ENCODE peak calls at places on chromosomes 11 and 22, in four cellular contexts. B, P, G and T are unnamed samples.

GRCh38 chr11:120307476-120307875 is 17.6 kb upstream of the TLCD5 start:
- DNase-seq in B (no peak), P (no peak), G (no peak), T (no peak)

GRCh38 chr22:27439131-27439530 is 362.4 kb downstream of the MN1 start:
- DNase-seq in B (no peak), P (no peak), G (no peak), T (no peak)

GRCh38 chr22:24072361-24072760 is 61.3 kb downstream of the CABIN1 start:
- DNase-seq in B (no peak), P (no peak), G (no peak), T (no peak)

GRCh38 chr11:115226556-115226955 is 277.7 kb downstream of the CADM1 start:
- DNase-seq in B (no peak), P (peak), G (no peak), T (peak)

GRCh38 chr11:19087658-19088057 is 27.1 kb upstream of the MRGPRX2 start:
- DNase-seq in B (no peak), P (no peak), G (no peak), T (peak)

GRCh38 chr11:129251067-129251466 is 58.9 kb upstream of the ARHGAP32 start:
- DNase-seq in B (no peak), P (no peak), G (no peak), T (peak)

GRCh38 chr11:69088676-69089146 is 40.0 kb downstream of the TPCN2 start:
- DNase-seq in B (peak), P (peak), G (peak), T (peak)

GRCh38 chr11:18705651-18706281 is 7.2 kb downstream of the TMEM86A start:
- DNase-seq in B (no peak), P (no peak), G (peak), T (no peak)

GRCh38 chr11:12802418-12803085 is 128.3 kb downstream of the TEAD1 start:
- DNase-seq in B (no peak), P (peak), G (peak), T (peak)

GRCh38 chr11:2071748-2072385 is 67.3 kb downstream of the IGF2 start:
- DNase-seq in B (no peak), P (no peak), G (no peak), T (no peak)

GRCh38 chr22:50252081-50253045 is 1.3 kb upstream of the HDAC10 start:
- DNase-seq in B (no peak), P (peak), G (peak), T (no peak)

GRCh38 chr11:57491371-57492061 is 24.0 kb downstream of the SLC43A1 start:
- DNase-seq in B (no peak), P (peak), G (no peak), T (no peak)

GRCh38 chr11:91859666-91860065 is 365.0 kb upstream of the FAT3 start:
- DNase-seq in B (no peak), P (no peak), G (no peak), T (no peak)

GRCh38 chr11:15258433-15259350 is 144.0 kb downstream of the INSC start:
- DNase-seq in B (no peak), P (peak), G (no peak), T (no peak)

GRCh38 chr11:95507794-95508193 is 276.8 kb upstream of the SESN3 start:
- DNase-seq in B (no peak), P (no peak), G (no peak), T (no peak)

GRCh38 chr22:20244250-20244648 is 23.9 kb downstream of the RTN4R start:
- DNase-seq in B (no peak), P (no peak), G (no peak), T (no peak)

GRCh38 chr11:74681686-74682651 is 49.3 kb downstream of the CHRDL2 start:
- DNase-seq in B (no peak), P (no peak), G (peak), T (no peak)

GRCh38 chr22:27919943-27920755 is 1.1 kb upstream of the PITPNB start:
- DNase-seq in B (no peak), P (peak), G (no peak), T (peak)

GRCh38 chr22:48695251-48695650 is 1132.4 kb downstream of the BRD1 start:
- DNase-seq in B (no peak), P (no peak), G (no peak), T (no peak)

GRCh38 chr11:43925932-43926505 is 16.4 kb upstream of the C11orf96 start:
- DNase-seq in B (no peak), P (no peak), G (no peak), T (no peak)

GRCh38 chr11:74677131-74677530 is 54.1 kb downstream of the CHRDL2 start:
- DNase-seq in B (no peak), P (no peak), G (peak), T (no peak)

GRCh38 chr11:75816561-75817239 is 1.7 kb downstream of the UVRAG start:
- DNase-seq in B (no peak), P (no peak), G (no peak), T (no peak)

GRCh38 chr11:48005133-48005532 is 24.8 kb downstream of the PTPRJ start:
- DNase-seq in B (no peak), P (no peak), G (no peak), T (no peak)

GRCh38 chr11:68146704-68147474 is 25.7 kb upstream of the CHKA start:
- DNase-seq in B (no peak), P (peak), G (no peak), T (no peak)

GRCh38 chr11:13717331-13717730 is 48.9 kb downstream of the FAR1 start:
- DNase-seq in B (no peak), P (peak), G (no peak), T (peak)

GRCh38 chr11:115409116-115409663 is 95.0 kb downstream of the CADM1 start:
- DNase-seq in B (no peak), P (no peak), G (no peak), T (no peak)

GRCh38 chr11:113121746-113122145 is 160.5 kb downstream of the NCAM1 start:
- DNase-seq in B (no peak), P (no peak), G (no peak), T (no peak)

GRCh38 chr11:20536784-20537183 is 62.6 kb upstream of the SLC6A5 start:
- DNase-seq in B (no peak), P (no peak), G (no peak), T (no peak)

GRCh38 chr22:49180683-49181024 is 647.0 kb downstream of the BRD1 start:
- DNase-seq in B (no peak), P (no peak), G (no peak), T (no peak)

GRCh38 chr22:50739279-50739691 is 1.3 kb downstream of the ACR start:
- DNase-seq in B (no peak), P (no peak), G (peak), T (no peak)

GRCh38 chr11:69587454-69588081 is 53.4 kb upstream of the CCND1 start:
- DNase-seq in B (no peak), P (peak), G (no peak), T (peak)

GRCh38 chr22:47561115-47561675 is 798.7 kb downstream of the TBC1D22A start:
- DNase-seq in B (no peak), P (no peak), G (no peak), T (no peak)

GRCh38 chr11:44030276-44030932 is 17.4 kb upstream of the ACCSL start:
- DNase-seq in B (no peak), P (no peak), G (peak), T (no peak)

GRCh38 chr22:40401981-40402406 is 31.6 kb downstream of the SGSM3 start:
- DNase-seq in B (no peak), P (no peak), G (no peak), T (no peak)

GRCh38 chr11:62928011-62928410 is 6.8 kb upstream of the CHRM1 start:
- DNase-seq in B (no peak), P (no peak), G (no peak), T (no peak)

GRCh38 chr11:90179923-90180322 is 42.9 kb downstream of the CHORDC1 start:
- DNase-seq in B (no peak), P (no peak), G (no peak), T (no peak)

DNA sequence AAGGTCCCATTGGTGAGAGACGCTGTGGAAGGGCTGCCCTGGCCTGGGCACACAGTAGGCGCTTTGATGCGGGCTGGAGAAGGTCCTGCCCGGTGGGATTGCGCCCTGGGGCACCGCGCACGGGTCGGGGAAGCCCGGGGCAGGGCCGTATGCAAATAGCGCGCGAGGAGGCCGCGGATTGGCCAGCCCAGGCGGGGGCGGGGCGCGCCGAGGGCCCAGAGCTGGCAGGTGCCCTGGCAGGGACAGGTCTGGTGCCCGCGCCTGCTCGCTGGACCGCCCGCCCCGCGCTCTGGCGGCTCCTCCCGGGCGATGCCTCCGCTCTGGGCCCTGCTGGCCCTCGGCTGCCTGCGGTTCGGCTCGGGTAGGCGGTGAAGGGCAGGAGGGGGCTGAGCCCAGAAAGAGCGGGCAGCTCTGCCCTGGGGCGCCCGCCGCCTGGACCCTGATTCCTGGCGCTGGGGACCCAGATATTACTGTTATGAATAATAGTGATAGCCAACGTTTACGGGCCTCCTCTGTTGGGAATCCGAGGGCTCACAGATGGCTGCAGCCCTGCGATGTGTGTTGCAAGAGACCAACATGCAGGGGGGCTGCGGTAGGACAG is at the start of gene UPK3A:
- DNase-seq in B (no peak), P (no peak), G (no peak), T (no peak)
- H3K4me3 ChIP-seq in B (peak), P (peak), G (peak), T (peak)

DNA sequence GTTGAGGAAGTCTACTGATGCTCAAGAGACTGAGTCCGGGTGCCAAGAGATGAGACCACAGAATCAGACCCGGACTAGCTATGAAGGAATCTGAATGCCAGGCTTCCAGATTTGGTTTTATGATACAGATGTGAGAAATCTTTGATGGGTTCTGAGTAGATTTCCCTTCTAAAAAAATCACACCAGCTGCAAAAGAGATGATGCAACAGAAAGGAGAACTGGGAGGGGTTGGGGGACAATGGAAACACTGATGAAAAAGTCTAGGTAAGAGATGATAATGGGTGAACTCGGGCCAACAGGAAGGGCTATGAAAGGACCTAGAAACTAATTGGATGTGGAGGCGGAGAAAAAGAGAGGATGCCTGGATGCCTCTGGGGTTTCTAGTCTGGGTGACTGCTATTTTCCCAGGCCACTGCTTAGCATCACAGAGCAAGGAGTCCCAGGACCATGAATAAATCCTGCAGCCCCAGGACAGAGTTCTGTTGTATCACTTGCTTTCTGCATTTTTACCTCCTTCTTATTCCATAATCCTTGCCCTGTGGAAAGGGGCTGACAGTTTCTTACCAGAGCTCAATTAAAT is 115.4 kb upstream of the SEZ6L start:
- DNase-seq in B (no peak), P (no peak), G (no peak), T (no peak)
- H3K4me3 ChIP-seq in B (no peak), P (no peak), G (no peak), T (no peak)

GRCh38 chr11:100817620-100818019 is 130.5 kb downstream of the ARHGAP42 start:
- DNase-seq in B (no peak), P (no peak), G (no peak), T (no peak)
- H3K4me3 ChIP-seq in B (no peak), P (no peak), G (no peak), T (no peak)

DNA sequence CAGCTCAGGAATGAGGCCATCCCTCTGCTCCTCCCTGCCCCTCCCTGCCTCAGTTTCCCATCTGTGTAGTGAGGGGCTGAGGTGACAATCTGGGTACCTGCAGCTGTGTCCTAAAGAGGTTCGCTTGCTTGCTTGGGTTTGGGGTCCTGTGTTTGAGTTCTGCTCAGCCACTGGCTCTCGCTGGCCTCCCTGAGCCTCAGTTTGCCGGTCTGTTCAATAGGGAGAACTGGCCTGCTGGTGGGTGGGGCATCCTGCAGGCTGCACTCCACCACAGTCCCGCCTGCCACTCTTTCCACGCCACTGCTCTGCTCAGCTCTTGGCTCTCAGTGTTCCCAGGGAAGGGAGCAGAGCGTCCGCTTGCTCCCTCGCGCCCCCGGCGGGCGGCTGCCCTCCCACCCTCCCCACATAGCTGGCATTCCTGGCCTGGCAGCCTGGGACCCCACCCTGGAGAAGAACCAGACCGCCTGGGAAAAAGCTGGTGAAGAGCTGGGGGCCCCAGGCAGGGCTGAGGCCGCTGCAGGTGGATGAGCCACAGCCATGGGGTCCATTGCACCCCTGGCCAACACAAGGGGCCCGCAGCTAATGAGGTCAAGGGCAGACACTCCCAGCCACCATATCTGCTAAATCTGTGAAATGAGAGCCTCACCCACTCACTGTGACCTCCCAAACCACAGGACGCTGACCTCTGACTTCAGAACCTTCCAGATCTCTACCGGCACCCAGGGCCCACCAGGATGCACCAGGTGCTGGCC is 15.1 kb downstream of the WNT7B start:
- DNase-seq in B (no peak), P (no peak), G (no peak), T (no peak)
- H3K4me3 ChIP-seq in B (no peak), P (no peak), G (no peak), T (no peak)

GRCh38 chr22:29167032-29167911 is 38.4 kb upstream of the EMID1 start:
- DNase-seq in B (no peak), P (no peak), G (no peak), T (no peak)

GRCh38 chr22:29175312-29175835 is 30.3 kb upstream of the EMID1 start:
- DNase-seq in B (no peak), P (no peak), G (no peak), T (no peak)

GRCh38 chr22:29166180-29166579 is 39.5 kb upstream of the EMID1 start:
- DNase-seq in B (no peak), P (no peak), G (no peak), T (no peak)

GRCh38 chr22:29172216-29172615 is 33.5 kb upstream of the EMID1 start:
- DNase-seq in B (no peak), P (no peak), G (no peak), T (no peak)

GRCh38 chr22:29171721-29172120 is 34.0 kb upstream of the EMID1 start:
- DNase-seq in B (no peak), P (no peak), G (no peak), T (no peak)
- H3K4me3 ChIP-seq in B (no peak), P (no peak), G (no peak), T (no peak)

DNA sequence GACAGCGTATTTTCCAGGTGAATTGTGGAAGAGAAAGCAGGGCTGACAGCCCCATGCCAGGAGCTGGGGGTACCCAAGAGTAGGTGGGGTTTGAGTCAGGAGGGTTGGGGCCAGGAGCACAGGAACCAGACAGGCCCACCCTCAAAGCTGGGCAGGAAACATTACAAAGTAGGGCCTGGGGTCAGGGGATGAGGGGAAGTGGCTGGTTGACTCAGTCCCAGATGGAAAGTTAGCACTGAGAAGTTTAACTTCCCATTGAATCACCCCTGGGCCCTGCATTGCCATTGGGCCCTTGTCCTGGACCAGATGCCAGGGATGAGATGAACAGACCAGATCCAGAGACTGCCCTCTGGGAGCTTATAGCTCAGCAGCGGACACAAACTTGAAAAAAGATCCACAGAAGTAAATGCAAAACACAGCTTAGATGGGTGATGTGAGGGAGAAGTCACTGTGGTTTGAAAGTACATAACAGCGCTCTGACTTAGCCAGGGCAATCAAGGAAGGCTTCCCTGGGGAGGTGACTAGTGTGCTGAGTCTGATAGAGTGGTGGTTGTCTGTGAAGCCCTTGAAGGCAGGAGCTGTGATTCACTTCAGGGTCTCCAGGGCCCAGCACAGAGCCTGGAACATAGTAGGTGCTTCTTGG is 2.2 kb downstream of the MAFF start:
- DNase-seq in B (no peak), P (no peak), G (no peak), T (no peak)
- H3K4me3 ChIP-seq in B (peak), P (peak), G (peak), T (peak)

DNA sequence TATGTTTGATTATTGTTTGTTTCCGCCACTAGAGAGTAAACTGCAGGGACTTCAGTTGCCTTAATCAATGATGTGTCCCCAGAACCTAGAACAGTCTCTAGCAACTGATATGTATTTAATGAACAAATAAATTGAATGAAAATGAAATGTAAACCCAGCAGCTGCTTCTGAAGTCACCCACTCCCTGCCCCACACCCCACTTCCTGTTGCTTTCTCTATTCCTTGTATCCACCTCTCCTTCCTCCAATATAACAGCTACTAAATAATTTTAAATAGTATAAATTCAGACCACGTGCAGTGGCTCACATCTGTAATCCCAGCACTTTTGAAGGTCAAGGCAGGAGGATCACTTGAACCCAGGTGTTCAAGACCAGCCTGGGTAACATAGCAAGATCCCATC is 15.8 kb downstream of the MYH9 start:
- DNase-seq in B (no peak), P (no peak), G (no peak), T (no peak)
- H3K4me3 ChIP-seq in B (peak), P (no peak), G (no peak), T (no peak)

DNA sequence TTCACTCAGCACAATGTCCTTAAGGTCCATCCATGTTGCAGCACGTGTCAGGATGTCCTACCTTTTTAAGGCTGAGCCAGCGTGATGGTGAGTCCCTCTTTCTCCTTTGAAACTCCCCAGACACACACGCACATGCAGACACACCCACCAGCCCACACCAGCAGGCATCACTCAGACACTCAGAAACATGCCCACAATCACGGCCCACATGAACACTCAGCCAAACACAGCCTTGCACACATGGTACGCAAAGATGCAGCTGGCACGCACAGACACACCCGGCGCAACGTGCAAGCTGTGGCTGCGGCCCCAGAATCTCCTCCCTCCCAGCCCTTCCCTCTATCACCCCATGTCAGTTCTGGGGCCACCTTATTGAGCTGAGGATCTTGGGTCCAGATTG is 8.0 kb downstream of the FADS3 start:
- DNase-seq in B (no peak), P (no peak), G (no peak), T (no peak)
- H3K4me3 ChIP-seq in B (no peak), P (no peak), G (no peak), T (no peak)